ENCODE peak calls at places on chromosomes 11 and 22, in seven cellular contexts. B is HS-5; V is retinal pigment epithelial cell; T is amniotic stem cell; N is left ventricle myocardium superior; P is stimulated activated CD4-positive, alpha-beta T cell treated with anti-CD3 and anti-CD28 coated beads, Interleukin-1b, Interleukin-23, amount 100 ng/mL, for 48 hours; C is naive thymus-derived CD8-positive, alpha-beta T cell. D is an unnamed sample.

GRCh38 chr11:120124355-120124754 is 13.6 kb downstream of the TRIM29 start:
- DNase-seq in N (no peak), C (no peak), V (no peak), B (no peak), T (no peak), P (no peak), D (no peak)

GRCh38 chr11:2580444-2581050 is 119.2 kb downstream of the KCNQ1OT1 start:
- DNase-seq in P (peak; percentile 0), C (no peak), V (no peak), T (no peak), N (peak; percentile 18), B (no peak), D (no peak)

GRCh38 chr11:129143335-129143734 is 48.8 kb downstream of the ARHGAP32 start:
- DNase-seq in T (peak; percentile 90), P (no peak), C (no peak), N (peak; percentile 70), V (peak; percentile 99), B (peak; percentile 96), D (peak; percentile 93)

GRCh38 chr11:1693327-1694063 is 3.5 kb upstream of the KRTAP5-6 start:
- DNase-seq in B (peak; percentile 22), N (peak; percentile 89), T (peak; percentile 36), C (peak; percentile 71), V (peak; percentile 20), P (peak; percentile 66), D (peak; percentile 41)

GRCh38 chr11:126345759-126346585 is 9.5 kb upstream of the ST3GAL4 start:
- DNase-seq in B (no peak), V (no peak), P (no peak), N (peak; percentile 67), C (no peak), T (no peak), D (no peak)

GRCh38 chr11:33147559-33147958 is 13.7 kb downstream of the CSTF3 start:
- DNase-seq in B (no peak), T (no peak), V (no peak), C (no peak), N (no peak), P (no peak), D (no peak)

GRCh38 chr11:8003187-8003586 is 16.1 kb downstream of the EIF3F start:
- DNase-seq in P (no peak), V (no peak), C (no peak), N (no peak), B (no peak), T (no peak), D (no peak)

GRCh38 chr22:28142361-28142801 is 223.3 kb upstream of the PITPNB start:
- DNase-seq in T (peak; percentile 49), N (no peak), V (peak; percentile 89), P (no peak), B (peak; percentile 88), C (no peak), D (peak; percentile 75)

GRCh38 chr11:131838016-131838415 is 467.6 kb downstream of the NTM start:
- DNase-seq in P (no peak), C (no peak), N (no peak), B (no peak), V (no peak), T (no peak), D (no peak)

GRCh38 chr11:85965202-85965601 is 103.7 kb downstream of the PICALM start:
- DNase-seq in P (no peak), C (no peak), T (no peak), N (no peak), V (no peak), B (no peak), D (peak; percentile 41)

GRCh38 chr11:16777576-16777975 is 39.1 kb downstream of the C11orf58 start:
- DNase-seq in B (no peak), V (no peak), P (no peak), N (no peak), T (no peak), C (no peak), D (no peak)

GRCh38 chr11:121696177-121696863 is 243.6 kb upstream of the SORL1-AS1 start:
- DNase-seq in T (no peak), C (no peak), P (no peak), V (peak; percentile 66), N (peak; percentile 32), B (no peak), D (no peak)

GRCh38 chr11:43580735-43581369 is 99.7 kb upstream of the HSD17B12 start:
- DNase-seq in P (no peak), V (no peak), B (no peak), T (no peak), C (no peak), N (no peak), D (no peak)

GRCh38 chr22:26398741-26399153 is 30.3 kb upstream of the ASPHD2 start:
- DNase-seq in P (peak; percentile 51), V (no peak), B (peak; percentile 50), T (peak; percentile 57), C (peak; percentile 35), N (peak; percentile 45), D (peak; percentile 8)

GRCh38 chr11:118068206-118068944 is 8.5 kb upstream of the TMPRSS4 start:
- DNase-seq in T (no peak), V (no peak), C (no peak), P (no peak), N (no peak), B (no peak), D (no peak)

GRCh38 chr22:46695346-46696224 is 42.5 kb downstream of the CERK start:
- DNase-seq in T (no peak), P (no peak), B (no peak), C (no peak), N (no peak), V (no peak), D (no peak)

GRCh38 chr11:69891421-69892236 is 72.4 kb upstream of the FGF3 start:
- DNase-seq in N (peak; percentile 35), P (no peak), T (no peak), V (no peak), C (no peak), B (no peak), D (no peak)

GRCh38 chr22:36369922-36370781 is 17.6 kb downstream of the MYH9 start:
- DNase-seq in C (no peak), B (no peak), T (no peak), N (peak; percentile 66), P (no peak), V (peak; percentile 60), D (no peak)

GRCh38 chr11:7019500-7020182 is 505 bp downstream of the ZNF214 start:
- DNase-seq in N (peak; percentile 41), P (no peak), V (no peak), B (peak; percentile 6), C (no peak), T (no peak), D (no peak)

GRCh38 chr11:95716266-95716665 is 73.3 kb downstream of the FAM76B start:
- DNase-seq in C (no peak), P (no peak), V (no peak), B (no peak), T (no peak), N (no peak), D (no peak)

GRCh38 chr11:44559207-44559943 is 6.1 kb upstream of the CD82 start:
- DNase-seq in T (no peak), V (no peak), B (no peak), N (no peak), C (no peak), P (no peak), D (no peak)

GRCh38 chr11:35373284-35373933 is 45.9 kb downstream of the SLC1A2 start:
- DNase-seq in P (no peak), C (no peak), T (no peak), B (no peak), N (no peak), V (peak; percentile 53), D (no peak)

D was measured in AG04450.